ENCODE peak calls at places on chromosomes 1 and 21, in ten cellular contexts. S, L, I, Q, U, Y, X, V, E and N are unnamed samples.

GRCh38 chr1:187848321-187848720 is 1019.6 kb downstream of the PLA2G4A start:
- DNase-seq in X (no peak), S (no peak), V (no peak), Q (no peak), Y (no peak), L (no peak), E (no peak), I (no peak), U (no peak), N (no peak)

GRCh38 chr1:73604739-73605138 is 593.2 kb downstream of the LRRIQ3 start:
- DNase-seq in L (no peak), V (no peak), I (no peak), S (no peak), E (peak), Q (no peak), Y (no peak), X (no peak), U (no peak), N (no peak)

GRCh38 chr1:55209247-55209646 is 5.9 kb downstream of the USP24 start:
- DNase-seq in Y (no peak), L (peak), V (no peak), I (peak), E (no peak), Q (no peak), X (no peak), U (no peak), S (no peak), N (no peak)

GRCh38 chr1:173414136-173414535 is 63.0 kb upstream of the PRDX6 start:
- DNase-seq in S (no peak), U (no peak), X (no peak), L (peak), I (no peak), V (no peak), E (no peak), Q (no peak), Y (no peak), N (no peak)

GRCh38 chr1:230299148-230300006 is 126.8 kb downstream of the PGBD5 start:
- DNase-seq in E (no peak), Q (no peak), S (no peak), V (no peak), U (no peak), L (no peak), I (no peak), Y (peak), X (no peak), N (no peak)

GRCh38 chr1:84163123-84164038 is 19.3 kb downstream of the PRKACB start:
- DNase-seq in U (no peak), E (no peak), V (peak), X (no peak), Y (no peak), Q (no peak), L (no peak), S (no peak), I (no peak), N (no peak)

GRCh38 chr1:79603862-79604261 is 597.3 kb upstream of the ADGRL4 start:
- DNase-seq in I (no peak), V (peak), S (no peak), X (no peak), L (no peak), U (no peak), E (peak), Q (no peak), Y (no peak), N (no peak)

GRCh38 chr1:70718086-70718630 is 307.1 kb downstream of the CTH start:
- DNase-seq in Q (no peak), L (no peak), I (no peak), X (no peak), Y (no peak), S (no peak), V (no peak), U (no peak), E (no peak), N (no peak)

GRCh38 chr1:36109041-36109679 is 15.9 kb downstream of the COL8A2 start:
- DNase-seq in Y (no peak), Q (no peak), X (no peak), I (no peak), U (no peak), L (no peak), E (peak), S (peak), V (peak), N (no peak)

GRCh38 chr1:54487571-54488050 is 60.4 kb upstream of the ACOT11 start:
- DNase-seq in V (no peak), I (peak), Q (peak), E (no peak), U (no peak), Y (peak), X (no peak), L (no peak), S (no peak), N (peak)

GRCh38 chr1:68615303-68615702 is 118.4 kb upstream of the DEPDC1 start:
- DNase-seq in Q (no peak), V (no peak), X (no peak), Y (no peak), I (no peak), E (no peak), S (no peak), U (no peak), L (no peak), N (no peak)

GRCh38 chr1:202254454-202255252 is 61.1 kb downstream of the LGR6 start:
- DNase-seq in S (no peak), V (no peak), E (no peak), Y (no peak), I (no peak), Q (no peak), L (no peak), X (no peak), U (no peak), N (no peak)

GRCh38 chr1:21634481-21635137 is 34.5 kb downstream of the RAP1GAP start:
- DNase-seq in U (peak), S (no peak), E (no peak), Y (peak), X (no peak), Q (no peak), L (no peak), V (no peak), I (no peak), N (peak)

GRCh38 chr21:9008636-9009035 is 1512.7 kb upstream of the TPTE start:
- DNase-seq in I (no peak), Q (no peak), Y (no peak), X (no peak), E (no peak), V (no peak), L (no peak), S (no peak), U (no peak), N (no peak)

GRCh38 chr1:195415584-195415983 is 1192.7 kb downstream of the KCNT2 start:
- DNase-seq in V (no peak), Q (no peak), U (no peak), X (no peak), S (no peak), Y (no peak), I (no peak), E (no peak), L (no peak), N (no peak)

GRCh38 chr21:16243396-16243795 is 513.6 kb downstream of the USP25 start:
- DNase-seq in Y (no peak), E (no peak), V (no peak), I (no peak), X (no peak), S (no peak), U (no peak), L (no peak), Q (no peak), N (no peak)

GRCh38 chr21:38766987-38767722 is 38.6 kb upstream of the ETS2 start:
- DNase-seq in I (no peak), L (peak), X (no peak), S (peak), Y (peak), V (no peak), E (no peak), U (peak), Q (no peak), N (peak)

GRCh38 chr21:45525910-45526306 is 16.3 kb downstream of the SLC19A1 start:
- DNase-seq in Y (no peak), U (peak), V (no peak), I (no peak), Q (peak), L (no peak), S (no peak), E (no peak), X (no peak), N (no peak)

GRCh38 chr1:51433972-51434510 is 85.0 kb downstream of the EPS15 start:
- DNase-seq in V (no peak), L (no peak), I (no peak), S (no peak), Y (no peak), U (no peak), Q (no peak), E (no peak), X (no peak), N (no peak)

GRCh38 chr1:86504895-86505625 is 36.3 kb downstream of the CLCA1 start:
- DNase-seq in Q (no peak), U (no peak), S (no peak), X (no peak), Y (peak), E (no peak), V (no peak), I (no peak), L (no peak), N (no peak)

GRCh38 chr1:212152308-212152693 is 116.8 kb downstream of the DTL start:
- DNase-seq in L (no peak), E (no peak), X (no peak), Y (no peak), U (no peak), V (no peak), I (no peak), S (no peak), Q (no peak), N (no peak)

GRCh38 chr1:239931341-239931740 is 160.3 kb upstream of the FMN2 start:
- DNase-seq in Q (no peak), U (no peak), Y (no peak), L (no peak), E (no peak), I (no peak), V (no peak), S (no peak), X (peak), N (no peak)

GRCh38 chr1:160260436-160261382 is 1.6 kb downstream of the DCAF8 start:
- DNase-seq in I (no peak), Y (no peak), Q (no peak), V (peak), L (peak), U (no peak), X (no peak), E (peak), S (no peak), N (no peak)

GRCh38 chr1:201399352-201400126 is 415 bp upstream of the LAD1 start:
- DNase-seq in V (no peak), I (peak), E (no peak), L (no peak), Y (peak), Q (peak), S (no peak), U (peak), X (peak), N (peak)

GRCh38 chr1:205032512-205032911 is 10.5 kb upstream of the CNTN2 start:
- DNase-seq in I (no peak), U (no peak), L (no peak), E (no peak), Q (no peak), V (no peak), X (no peak), S (no peak), Y (no peak), N (no peak)

GRCh38 chr21:30305136-30305535 is 15.0 kb downstream of the KRTAP26-1 start:
- DNase-seq in I (no peak), Y (no peak), L (no peak), Q (no peak), S (no peak), X (no peak), U (no peak), V (no peak), E (no peak), N (no peak)

GRCh38 chr1:226424228-226425003 is 16.5 kb upstream of the PARP1 start:
- DNase-seq in V (peak), E (peak), S (no peak), X (no peak), Y (no peak), U (no peak), I (peak), Q (no peak), L (peak), N (no peak)
- TF ChIP-seq CTCF in V (peak), E (peak), S (peak), X (peak), Y (peak), U (peak), I (peak), Q (no peak), L (peak), N (peak)

GRCh38 chr1:7186382-7187120 is 401.3 kb downstream of the CAMTA1 start:
- DNase-seq in L (no peak), I (no peak), S (no peak), Y (no peak), X (no peak), V (no peak), E (no peak), Q (peak), U (no peak), N (no peak)
- TF ChIP-seq CTCF in L (no peak), I (peak), S (no peak), Y (no peak), X (peak), V (no peak), E (no peak), Q (peak), U (no peak), N (no peak)

GRCh38 chr1:209076688-209077087 is 506.8 kb upstream of the CAMK1G start:
- DNase-seq in I (no peak), S (no peak), Y (no peak), E (no peak), Q (no peak), U (no peak), V (peak), X (no peak), L (peak), N (no peak)
- TF ChIP-seq CTCF in I (peak), S (no peak), Y (no peak), E (peak), Q (no peak), U (no peak), V (no peak), X (no peak), L (peak), N (peak)

DNA sequence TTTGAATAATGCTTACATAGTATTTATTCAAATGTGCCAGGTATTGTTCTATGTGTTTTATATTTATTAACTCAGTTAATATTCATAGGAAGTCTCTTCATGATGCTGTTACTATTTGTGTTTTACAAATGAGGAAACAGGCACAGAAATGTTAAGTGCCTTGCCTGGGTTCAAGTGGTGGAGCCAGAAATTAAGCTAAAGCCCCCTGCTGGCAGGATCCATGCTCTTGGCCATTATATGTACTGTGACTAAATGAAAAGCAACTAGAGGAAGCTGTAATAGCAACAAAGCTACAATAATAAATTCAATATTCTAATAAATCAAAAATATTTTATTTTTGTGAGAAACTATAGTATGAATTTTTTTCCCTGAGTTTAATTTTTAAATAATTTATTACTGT is 30.0 kb downstream of the IARS2 start:
- DNase-seq in I (peak), Y (no peak), X (peak), Q (peak), S (no peak), U (no peak), E (no peak), L (peak), V (no peak), N (no peak)
- TF ChIP-seq CTCF in I (peak), Y (peak), X (peak), Q (no peak), S (no peak), U (peak), E (peak), L (peak), V (no peak), N (peak)

GRCh38 chr1:26021647-26022403 is at the start of gene EXTL1:
- DNase-seq in Y (no peak), L (no peak), U (no peak), Q (peak), X (peak), E (peak), I (peak), S (no peak), V (peak), N (no peak)
- TF ChIP-seq CTCF in Y (no peak), L (no peak), U (no peak), Q (no peak), X (no peak), E (no peak), I (no peak), S (no peak), V (no peak), N (no peak)

DNA sequence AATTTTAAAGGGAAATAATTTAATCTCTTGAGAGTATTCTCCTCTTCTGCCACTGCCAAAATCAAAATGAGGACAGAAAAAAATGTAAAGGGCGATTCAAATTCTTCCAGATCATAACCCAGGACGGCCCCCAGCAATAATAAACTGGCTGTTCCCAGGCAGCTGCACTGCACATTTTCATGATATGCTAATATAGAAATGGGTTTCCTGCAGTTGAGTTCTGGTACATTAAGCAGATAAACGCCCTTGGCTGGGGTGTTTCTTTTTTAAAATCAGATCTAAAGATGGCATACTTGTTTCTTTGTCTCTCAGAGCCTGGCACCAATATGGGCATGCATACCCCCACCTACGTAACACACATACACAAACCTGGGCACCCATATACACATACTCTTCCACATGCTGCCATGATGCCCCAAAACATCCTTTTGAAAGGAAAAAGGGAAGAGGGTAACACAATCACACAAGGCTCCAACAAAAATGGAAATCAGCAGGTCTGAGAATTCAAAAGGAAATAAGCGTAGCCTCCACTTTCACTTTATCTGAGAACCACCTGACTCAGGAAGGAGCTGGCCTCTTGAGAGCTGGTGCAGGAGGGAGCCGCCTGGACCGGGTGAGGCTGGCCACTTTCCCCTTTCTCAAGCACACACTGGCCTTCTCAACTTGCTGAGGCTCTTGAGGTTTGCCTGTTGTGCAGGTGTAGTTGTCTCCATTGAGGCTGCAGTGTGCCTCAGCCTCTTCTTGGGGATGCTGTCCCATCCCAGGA is 653.4 kb downstream of the KIF26B start:
- DNase-seq in V (no peak), U (no peak), X (no peak), Q (no peak), Y (no peak), I (no peak), L (peak), E (no peak), S (no peak), N (no peak)
- TF ChIP-seq CTCF in V (no peak), U (no peak), X (no peak), Q (no peak), Y (no peak), I (no peak), L (no peak), E (no peak), S (no peak), N (no peak)

GRCh38 chr1:231931846-231932454 is 305.4 kb downstream of the DISC1 start:
- DNase-seq in I (no peak), E (no peak), V (no peak), U (no peak), S (no peak), X (peak), L (peak), Y (peak), Q (peak), N (peak)
- TF ChIP-seq CTCF in I (peak), E (peak), V (peak), U (peak), S (peak), X (peak), L (peak), Y (peak), Q (peak), N (peak)

GRCh38 chr1:11869650-11870207 is 11.0 kb upstream of the NPPB start:
- DNase-seq in S (no peak), Y (no peak), Q (no peak), X (no peak), V (no peak), E (no peak), U (no peak), I (no peak), L (no peak), N (no peak)
- TF ChIP-seq CTCF in S (no peak), Y (no peak), Q (no peak), X (no peak), V (no peak), E (no peak), U (no peak), I (no peak), L (no peak), N (no peak)

GRCh38 chr1:180215856-180216625 is 14.0 kb upstream of the LHX4 start:
- DNase-seq in I (no peak), S (no peak), X (no peak), L (no peak), E (no peak), V (no peak), Y (no peak), U (no peak), Q (no peak), N (no peak)

GRCh38 chr1:180217021-180217420 is 13.0 kb upstream of the LHX4 start:
- DNase-seq in S (no peak), L (no peak), E (no peak), X (no peak), V (no peak), Q (no peak), I (no peak), U (no peak), Y (no peak), N (no peak)

GRCh38 chr1:180211860-180212229 is 18.2 kb upstream of the LHX4 start:
- DNase-seq in X (no peak), L (no peak), U (no peak), V (no peak), S (no peak), E (no peak), Q (no peak), Y (no peak), I (no peak), N (no peak)

GRCh38 chr1:180211156-180211859 is 18.8 kb upstream of the LHX4 start:
- DNase-seq in I (no peak), U (no peak), X (no peak), Y (no peak), L (no peak), S (no peak), V (no peak), Q (no peak), E (no peak), N (no peak)

DNA sequence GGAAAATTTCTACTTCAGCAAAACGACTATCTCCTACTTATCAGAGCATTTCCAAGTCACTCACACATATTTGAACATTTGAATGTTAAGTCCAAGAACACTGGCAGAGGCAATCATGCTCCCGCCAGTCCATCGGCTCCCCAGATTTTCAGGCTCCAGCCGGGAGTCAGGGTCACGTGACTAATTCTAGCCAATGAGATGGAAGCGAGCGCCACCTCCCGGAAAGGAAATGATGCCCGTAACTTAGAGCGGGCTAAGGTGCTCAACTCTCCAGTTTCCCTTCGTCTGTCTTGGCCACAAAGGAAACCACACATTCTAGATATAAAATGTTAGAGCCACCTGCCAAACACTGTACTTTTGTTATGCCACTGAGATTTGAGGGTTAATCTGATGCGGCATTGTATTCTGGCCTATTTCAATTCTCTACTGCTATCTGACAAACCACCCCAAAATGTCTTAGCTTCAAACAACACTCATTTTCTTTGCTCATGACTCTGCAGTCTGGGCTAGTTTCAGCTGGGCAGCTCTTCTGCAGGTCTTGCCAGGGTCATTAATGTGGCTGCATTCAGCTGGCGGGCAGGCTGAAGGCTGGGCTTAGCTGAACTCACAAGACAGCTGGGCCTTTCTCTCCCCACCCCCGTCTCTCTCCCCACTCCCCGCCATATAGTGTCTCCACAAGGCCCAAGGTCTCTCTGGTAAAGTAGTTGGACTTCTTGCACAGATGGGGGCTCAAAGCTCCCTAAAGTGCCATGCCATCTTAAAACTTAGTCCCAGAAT is 16.5 kb upstream of the LHX4 start:
- DNase-seq in Y (no peak), X (no peak), L (peak), U (no peak), V (peak), Q (peak), E (no peak), S (no peak), I (peak), N (no peak)
- TF ChIP-seq CTCF in Y (no peak), X (no peak), L (peak), U (no peak), V (no peak), Q (no peak), E (no peak), S (no peak), I (no peak), N (no peak)